ENCODE peak calls at places on chromosomes 11 and 22, in seven cellular contexts. One of them, this sample, is unnamed.

GRCh38 chr11:19419021-19419750 is 178.4 kb upstream of the E2F8 start:
- DNase-seq in A549: no peak
- DNase-seq in HCT116: no peak
- DNase-seq in WTC11: no peak
- DNase-seq in HepG2: no peak
- DNase-seq in K562: no peak
- DNase-seq in SK-N-SH: no peak
- DNase-seq in this sample: no peak

GRCh38 chr22:25161017-25161915 is 38.4 kb upstream of the CRYBB3 start:
- DNase-seq in A549: no peak
- DNase-seq in HCT116: no peak
- DNase-seq in WTC11: no peak
- DNase-seq in HepG2: no peak
- DNase-seq in K562: no peak
- DNase-seq in SK-N-SH: no peak
- DNase-seq in this sample: no peak

GRCh38 chr11:60858731-60859464 is 3.1 kb upstream of the PTGDR2 start:
- DNase-seq in A549: no peak
- DNase-seq in HCT116: no peak
- DNase-seq in WTC11: no peak
- DNase-seq in HepG2: no peak
- DNase-seq in K562: no peak
- DNase-seq in SK-N-SH: no peak
- DNase-seq in this sample: no peak

GRCh38 chr11:94400075-94400838 is 962 bp downstream of the GPR83 start:
- DNase-seq in A549: no peak
- DNase-seq in HCT116: no peak
- DNase-seq in WTC11: no peak
- DNase-seq in HepG2: no peak
- DNase-seq in K562: no peak
- DNase-seq in SK-N-SH: peak
- DNase-seq in this sample: peak

GRCh38 chr11:9850224-9850895 is 186.5 kb downstream of the SWAP70 start:
- DNase-seq in A549: no peak
- DNase-seq in HCT116: no peak
- DNase-seq in WTC11: no peak
- DNase-seq in HepG2: no peak
- DNase-seq in K562: no peak
- DNase-seq in SK-N-SH: no peak
- DNase-seq in this sample: no peak

GRCh38 chr11:13837286-13837685 is 125.2 kb upstream of the SPON1 start:
- DNase-seq in A549: no peak
- DNase-seq in HCT116: peak
- DNase-seq in WTC11: no peak
- DNase-seq in HepG2: no peak
- DNase-seq in K562: no peak
- DNase-seq in SK-N-SH: no peak
- DNase-seq in this sample: no peak

GRCh38 chr22:19066531-19067271 is 55.5 kb downstream of the DGCR2 start:
- DNase-seq in A549: no peak
- DNase-seq in HCT116: no peak
- DNase-seq in WTC11: no peak
- DNase-seq in HepG2: no peak
- DNase-seq in K562: no peak
- DNase-seq in SK-N-SH: no peak
- DNase-seq in this sample: no peak

GRCh38 chr11:122642472-122642922 is 13.0 kb upstream of the UBASH3B start:
- DNase-seq in A549: peak
- DNase-seq in HCT116: peak
- DNase-seq in WTC11: no peak
- DNase-seq in HepG2: peak
- DNase-seq in K562: no peak
- DNase-seq in SK-N-SH: no peak
- DNase-seq in this sample: peak

GRCh38 chr11:75078233-75078632 is 18.4 kb downstream of the OR2AT4 start:
- DNase-seq in A549: no peak
- DNase-seq in HCT116: peak
- DNase-seq in WTC11: no peak
- DNase-seq in HepG2: no peak
- DNase-seq in K562: no peak
- DNase-seq in SK-N-SH: no peak
- DNase-seq in this sample: no peak

GRCh38 chr22:37427128-37427710 is at the start of gene ELFN2:
- DNase-seq in A549: peak
- DNase-seq in HCT116: no peak
- DNase-seq in WTC11: peak
- DNase-seq in HepG2: no peak
- DNase-seq in K562: no peak
- DNase-seq in SK-N-SH: peak
- DNase-seq in this sample: peak

GRCh38 chr11:117220999-117221774 is 10.7 kb downstream of the PCSK7 start:
- DNase-seq in A549: no peak
- DNase-seq in HCT116: no peak
- DNase-seq in WTC11: no peak
- DNase-seq in HepG2: no peak
- DNase-seq in K562: no peak
- DNase-seq in SK-N-SH: no peak
- DNase-seq in this sample: no peak

GRCh38 chr22:37604875-37605274 is 3.8 kb upstream of the GGA1 start:
- DNase-seq in A549: no peak
- DNase-seq in HCT116: no peak
- DNase-seq in WTC11: no peak
- DNase-seq in HepG2: no peak
- DNase-seq in K562: no peak
- DNase-seq in SK-N-SH: no peak
- DNase-seq in this sample: no peak

GRCh38 chr22:25930710-25931353 is 188.8 kb downstream of the MYO18B start:
- DNase-seq in A549: no peak
- DNase-seq in HCT116: no peak
- DNase-seq in WTC11: no peak
- DNase-seq in HepG2: no peak
- DNase-seq in K562: no peak
- DNase-seq in SK-N-SH: no peak
- DNase-seq in this sample: no peak

GRCh38 chr11:112725636-112726035 is 235.6 kb upstream of the NCAM1 start:
- DNase-seq in A549: no peak
- DNase-seq in HCT116: no peak
- DNase-seq in WTC11: no peak
- DNase-seq in HepG2: no peak
- DNase-seq in K562: no peak
- DNase-seq in SK-N-SH: no peak
- DNase-seq in this sample: no peak

GRCh38 chr11:112719736-112720525 is 241.3 kb upstream of the NCAM1 start:
- DNase-seq in A549: no peak
- DNase-seq in HCT116: no peak
- DNase-seq in WTC11: no peak
- DNase-seq in HepG2: no peak
- DNase-seq in K562: no peak
- DNase-seq in SK-N-SH: no peak
- DNase-seq in this sample: no peak

GRCh38 chr11:112724194-112724790 is 236.9 kb upstream of the NCAM1 start:
- DNase-seq in A549: no peak
- DNase-seq in HCT116: no peak
- DNase-seq in WTC11: no peak
- DNase-seq in HepG2: no peak
- DNase-seq in K562: no peak
- DNase-seq in SK-N-SH: peak
- DNase-seq in this sample: no peak

GRCh38 chr11:112723676-112724075 is 237.5 kb upstream of the NCAM1 start:
- DNase-seq in A549: no peak
- DNase-seq in HCT116: no peak
- DNase-seq in WTC11: no peak
- DNase-seq in HepG2: no peak
- DNase-seq in K562: no peak
- DNase-seq in SK-N-SH: no peak
- DNase-seq in this sample: no peak

GRCh38 chr11:112722876-112723275 is 238.3 kb upstream of the NCAM1 start:
- DNase-seq in A549: no peak
- DNase-seq in HCT116: no peak
- DNase-seq in WTC11: no peak
- DNase-seq in HepG2: no peak
- DNase-seq in K562: no peak
- DNase-seq in SK-N-SH: no peak
- DNase-seq in this sample: no peak
- TF ChIP-seq MAX in A549: no peak
- TF ChIP-seq MAX in HCT116: no peak
- TF ChIP-seq MAX in WTC11: no peak
- TF ChIP-seq MAX in HepG2: no peak
- TF ChIP-seq MAX in K562: no peak
- TF ChIP-seq MAX in SK-N-SH: no peak
- TF ChIP-seq MAX in this sample: no peak

GRCh38 chr11:3799883-3800282 is 2.5 kb upstream of the NUP98 start:
- DNase-seq in A549: no peak
- DNase-seq in HCT116: no peak
- DNase-seq in WTC11: no peak
- DNase-seq in HepG2: no peak
- DNase-seq in K562: no peak
- DNase-seq in SK-N-SH: no peak
- DNase-seq in this sample: no peak

GRCh38 chr11:3807856-3808845 is at the start of gene PGAP2:
- DNase-seq in A549: peak
- DNase-seq in HCT116: peak
- DNase-seq in WTC11: peak
- DNase-seq in HepG2: peak
- DNase-seq in K562: peak
- DNase-seq in SK-N-SH: peak
- DNase-seq in this sample: peak

GRCh38 chr11:3802016-3802790 is 4.8 kb upstream of the NUP98 start:
- DNase-seq in A549: no peak
- DNase-seq in HCT116: no peak
- DNase-seq in WTC11: no peak
- DNase-seq in HepG2: no peak
- DNase-seq in K562: no peak
- DNase-seq in SK-N-SH: no peak
- DNase-seq in this sample: no peak

GRCh38 chr11:3799143-3799542 is 1.8 kb upstream of the NUP98 start:
- DNase-seq in A549: no peak
- DNase-seq in HCT116: no peak
- DNase-seq in WTC11: no peak
- DNase-seq in HepG2: no peak
- DNase-seq in K562: no peak
- DNase-seq in SK-N-SH: no peak
- DNase-seq in this sample: no peak

DNA sequence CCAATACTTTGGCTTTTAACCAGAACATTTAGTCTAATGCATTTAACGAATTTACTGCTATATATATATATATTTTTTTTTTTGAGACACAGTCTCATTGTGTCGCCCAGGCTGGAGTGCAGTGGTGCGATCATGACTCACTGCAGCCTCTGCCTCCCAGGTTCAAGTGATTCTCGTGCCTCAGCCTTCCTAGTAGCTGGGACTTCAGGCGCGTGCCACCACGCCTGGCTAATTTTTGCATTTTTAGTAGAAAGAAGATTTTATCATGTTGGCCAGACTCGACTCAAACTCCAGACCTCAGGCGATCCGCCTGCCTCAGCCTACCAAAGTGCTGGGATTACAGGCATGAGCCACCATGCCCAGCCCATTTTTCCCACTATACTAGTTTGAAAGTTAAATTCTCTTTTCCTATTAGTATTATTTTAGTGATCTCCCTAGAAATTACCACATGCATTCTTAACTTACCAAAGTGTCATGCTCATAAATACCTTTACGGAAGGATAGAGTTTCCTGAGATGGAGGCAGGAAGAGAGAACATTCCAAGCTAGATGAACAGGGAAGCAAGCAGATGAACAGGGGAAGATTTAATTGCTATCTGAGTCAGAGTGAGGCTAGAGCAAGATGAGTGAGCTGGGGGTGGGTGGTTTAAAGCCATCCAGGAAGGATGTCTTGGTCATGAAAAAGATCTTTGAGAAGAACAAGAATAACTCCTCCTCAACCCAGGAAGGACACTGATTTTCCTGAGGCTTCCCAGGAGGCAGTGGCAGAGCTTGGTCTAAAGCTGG is 4.4 kb upstream of the PGAP2 start:
- DNase-seq in A549: no peak
- DNase-seq in HCT116: no peak
- DNase-seq in WTC11: no peak
- DNase-seq in HepG2: no peak
- DNase-seq in K562: no peak
- DNase-seq in SK-N-SH: no peak
- DNase-seq in this sample: no peak
- TF ChIP-seq MAX in A549: no peak
- TF ChIP-seq MAX in HCT116: no peak
- TF ChIP-seq MAX in WTC11: no peak
- TF ChIP-seq MAX in HepG2: no peak
- TF ChIP-seq MAX in K562: no peak
- TF ChIP-seq MAX in SK-N-SH: no peak
- TF ChIP-seq MAX in this sample: no peak

GRCh38 chr11:116122697-116123472 is 618.7 kb upstream of the CADM1 start:
- DNase-seq in A549: no peak
- DNase-seq in HCT116: no peak
- DNase-seq in WTC11: no peak
- DNase-seq in HepG2: no peak
- DNase-seq in K562: no peak
- DNase-seq in SK-N-SH: no peak
- DNase-seq in this sample: no peak
- TF ChIP-seq MAX in A549: no peak
- TF ChIP-seq MAX in HCT116: no peak
- TF ChIP-seq MAX in WTC11: no peak
- TF ChIP-seq MAX in HepG2: no peak
- TF ChIP-seq MAX in K562: no peak
- TF ChIP-seq MAX in SK-N-SH: no peak
- TF ChIP-seq MAX in this sample: no peak

GRCh38 chr11:35651263-35651662 is 11.3 kb upstream of the TRIM44 start:
- DNase-seq in A549: no peak
- DNase-seq in HCT116: no peak
- DNase-seq in WTC11: no peak
- DNase-seq in HepG2: no peak
- DNase-seq in K562: no peak
- DNase-seq in SK-N-SH: no peak
- DNase-seq in this sample: no peak

GRCh38 chr11:35654711-35655110 is 7.9 kb upstream of the TRIM44 start:
- DNase-seq in A549: no peak
- DNase-seq in HCT116: no peak
- DNase-seq in WTC11: no peak
- DNase-seq in HepG2: no peak
- DNase-seq in K562: no peak
- DNase-seq in SK-N-SH: no peak
- DNase-seq in this sample: no peak

GRCh38 chr11:35647535-35648092 is 15.0 kb upstream of the TRIM44 start:
- DNase-seq in A549: no peak
- DNase-seq in HCT116: no peak
- DNase-seq in WTC11: no peak
- DNase-seq in HepG2: no peak
- DNase-seq in K562: no peak
- DNase-seq in SK-N-SH: no peak
- DNase-seq in this sample: no peak

GRCh38 chr11:35650467-35650866 is 12.1 kb upstream of the TRIM44 start:
- DNase-seq in A549: no peak
- DNase-seq in HCT116: no peak
- DNase-seq in WTC11: no peak
- DNase-seq in HepG2: no peak
- DNase-seq in K562: no peak
- DNase-seq in SK-N-SH: no peak
- DNase-seq in this sample: no peak

DNA sequence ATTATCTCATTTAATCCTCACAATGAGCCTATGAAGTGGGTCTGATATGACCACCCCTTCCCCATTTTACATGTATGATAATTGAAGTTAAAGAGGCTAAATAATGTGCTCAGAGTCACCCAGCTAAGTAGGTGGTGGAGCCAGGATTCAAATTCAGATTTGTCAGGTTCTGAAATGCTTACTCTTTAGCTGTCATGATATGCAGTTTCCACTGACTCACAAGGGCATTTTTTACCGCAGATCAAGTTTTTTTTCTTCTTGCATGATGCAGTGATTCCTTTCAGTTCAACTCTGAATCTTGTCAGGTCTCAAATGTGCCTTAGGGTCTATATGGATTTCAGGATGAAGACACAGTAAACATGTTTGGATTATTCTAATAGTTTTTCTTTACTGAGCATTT is 12.6 kb upstream of the TRIM44 start:
- DNase-seq in A549: no peak
- DNase-seq in HCT116: no peak
- DNase-seq in WTC11: no peak
- DNase-seq in HepG2: no peak
- DNase-seq in K562: no peak
- DNase-seq in SK-N-SH: no peak
- DNase-seq in this sample: peak
- TF ChIP-seq MAX in A549: no peak
- TF ChIP-seq MAX in HCT116: no peak
- TF ChIP-seq MAX in WTC11: no peak
- TF ChIP-seq MAX in HepG2: no peak
- TF ChIP-seq MAX in K562: no peak
- TF ChIP-seq MAX in SK-N-SH: no peak
- TF ChIP-seq MAX in this sample: no peak